ENCODE peak calls at places on chromosomes 7 and 10, in four cellular contexts. One of them, this sample, is unnamed.

GRCh38 chr7:2330506-2330905 is 16.3 kb upstream of the SNX8 start:
- DNase-seq in lower lobe of right lung: no peak
- DNase-seq in AG09309: no peak
- DNase-seq in transverse colon: no peak
- DNase-seq in this sample: no peak

GRCh38 chr7:13990984-13991790 is 1.7 kb upstream of the ETV1 start:
- DNase-seq in lower lobe of right lung: peak
- DNase-seq in transverse colon: peak
- DNase-seq in AG09309: peak
- DNase-seq in this sample: peak

GRCh38 chr7:134462337-134462925 is 3.5 kb upstream of the AKR1B1 start:
- DNase-seq in lower lobe of right lung: no peak
- DNase-seq in AG09309: no peak
- DNase-seq in transverse colon: no peak
- DNase-seq in this sample: peak

GRCh38 chr7:68505721-68506120 is 1092.6 kb upstream of the AUTS2 start:
- DNase-seq in lower lobe of right lung: no peak
- DNase-seq in AG09309: no peak
- DNase-seq in transverse colon: no peak
- DNase-seq in this sample: no peak

GRCh38 chr10:13669182-13669860 is 82.6 kb downstream of the PRPF18 start:
- DNase-seq in transverse colon: no peak
- DNase-seq in lower lobe of right lung: no peak
- DNase-seq in AG09309: no peak
- DNase-seq in this sample: no peak

GRCh38 chr7:39414669-39415035 is 151.6 kb upstream of the YAE1 start:
- DNase-seq in lower lobe of right lung: no peak
- DNase-seq in transverse colon: no peak
- DNase-seq in AG09309: no peak
- DNase-seq in this sample: no peak

GRCh38 chr7:130397472-130397871 is 17.2 kb downstream of the CPA1 start:
- DNase-seq in lower lobe of right lung: no peak
- DNase-seq in transverse colon: no peak
- DNase-seq in AG09309: no peak
- DNase-seq in this sample: no peak

GRCh38 chr7:111370002-111370401 is 192.3 kb downstream of the IMMP2L start:
- DNase-seq in lower lobe of right lung: no peak
- DNase-seq in AG09309: no peak
- DNase-seq in transverse colon: no peak
- DNase-seq in this sample: no peak

GRCh38 chr10:42952931-42953683 is 123.8 kb upstream of the RET start:
- DNase-seq in transverse colon: no peak
- DNase-seq in AG09309: no peak
- DNase-seq in lower lobe of right lung: peak
- DNase-seq in this sample: no peak

GRCh38 chr7:122219253-122219865 is 75.3 kb upstream of the AASS start:
- DNase-seq in AG09309: no peak
- DNase-seq in transverse colon: no peak
- DNase-seq in lower lobe of right lung: no peak
- DNase-seq in this sample: peak

GRCh38 chr10:615583-616152 is 73.8 kb downstream of the DIP2C start:
- DNase-seq in lower lobe of right lung: no peak
- DNase-seq in AG09309: peak
- DNase-seq in transverse colon: no peak
- DNase-seq in this sample: peak

GRCh38 chr10:3033925-3034324 is 33.4 kb upstream of the PFKP start:
- DNase-seq in AG09309: no peak
- DNase-seq in lower lobe of right lung: no peak
- DNase-seq in transverse colon: no peak
- DNase-seq in this sample: no peak

DNA sequence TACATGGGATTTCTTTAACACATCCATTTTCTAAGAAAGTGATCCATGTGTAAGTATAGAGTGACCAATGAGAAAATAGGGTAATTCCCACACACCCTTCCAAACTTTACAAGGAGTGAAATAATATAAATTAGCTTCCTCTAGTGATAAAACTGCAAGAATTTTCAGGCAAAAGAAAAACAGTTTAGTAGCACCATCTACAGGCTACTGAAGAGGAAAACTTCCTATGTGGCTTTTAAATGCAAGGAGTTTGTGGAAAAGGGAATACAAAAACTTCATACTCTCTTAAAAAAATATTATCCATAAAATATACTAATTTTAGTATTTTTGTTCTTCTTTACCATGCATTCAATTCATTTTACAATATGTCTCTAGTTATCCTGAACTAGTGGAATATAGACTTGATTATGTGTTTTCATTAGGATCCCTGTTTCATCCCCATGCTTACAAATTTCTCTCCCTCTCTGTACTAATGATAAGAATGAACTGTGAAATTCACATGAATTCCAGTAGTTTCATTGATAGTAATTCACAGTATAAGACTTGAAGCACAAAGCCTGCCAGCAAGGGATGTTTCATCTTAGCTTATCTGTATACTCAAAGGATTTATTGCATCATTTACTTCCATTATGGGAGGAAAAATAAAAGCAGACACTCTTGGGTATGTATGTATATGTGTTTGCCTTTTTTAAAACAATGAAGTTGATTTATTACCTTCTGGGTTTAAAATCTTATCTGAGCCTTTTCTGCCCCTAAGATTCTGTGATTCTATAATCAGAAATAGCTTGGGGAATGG is 442.9 kb downstream of the AUTS2 start:
- DNase-seq in transverse colon: no peak
- DNase-seq in lower lobe of right lung: no peak
- DNase-seq in AG09309: no peak
- DNase-seq in this sample: peak
- TF ChIP-seq CTCF in transverse colon: no peak
- TF ChIP-seq CTCF in lower lobe of right lung: peak
- TF ChIP-seq CTCF in AG09309: peak
- TF ChIP-seq CTCF in this sample: peak

DNA sequence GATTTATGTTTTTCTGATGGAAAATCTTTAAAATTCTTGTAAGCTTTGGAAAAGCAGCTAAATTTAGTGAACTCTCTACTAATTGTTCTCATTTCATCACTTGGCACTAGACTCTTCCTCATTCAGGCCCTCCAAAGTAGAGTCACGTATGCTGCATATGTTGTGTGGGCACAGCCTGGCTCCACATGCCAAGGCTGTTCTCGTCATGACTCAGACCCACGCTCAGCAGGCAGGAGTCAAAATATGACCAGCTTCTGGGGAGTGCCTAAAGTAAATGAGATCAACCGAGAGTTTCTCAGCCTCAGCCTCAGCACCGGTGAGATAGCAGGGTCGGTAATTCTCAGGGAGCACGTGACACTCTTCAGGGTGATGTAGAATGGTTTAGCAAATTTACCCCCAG is 1672.9 kb downstream of the REEP3 start:
- DNase-seq in AG09309: no peak
- DNase-seq in transverse colon: no peak
- DNase-seq in lower lobe of right lung: no peak
- DNase-seq in this sample: no peak
- H3K4me3 ChIP-seq in AG09309: no peak
- H3K4me3 ChIP-seq in transverse colon: no peak
- H3K4me3 ChIP-seq in lower lobe of right lung: no peak
- H3K4me3 ChIP-seq in this sample: no peak

GRCh38 chr7:55550010-55550409 is 22.3 kb downstream of the VOPP1 start:
- DNase-seq in lower lobe of right lung: no peak
- DNase-seq in AG09309: no peak
- DNase-seq in transverse colon: peak
- DNase-seq in this sample: no peak
- TF ChIP-seq CTCF in lower lobe of right lung: peak
- TF ChIP-seq CTCF in AG09309: no peak
- TF ChIP-seq CTCF in transverse colon: peak
- TF ChIP-seq CTCF in this sample: no peak

DNA sequence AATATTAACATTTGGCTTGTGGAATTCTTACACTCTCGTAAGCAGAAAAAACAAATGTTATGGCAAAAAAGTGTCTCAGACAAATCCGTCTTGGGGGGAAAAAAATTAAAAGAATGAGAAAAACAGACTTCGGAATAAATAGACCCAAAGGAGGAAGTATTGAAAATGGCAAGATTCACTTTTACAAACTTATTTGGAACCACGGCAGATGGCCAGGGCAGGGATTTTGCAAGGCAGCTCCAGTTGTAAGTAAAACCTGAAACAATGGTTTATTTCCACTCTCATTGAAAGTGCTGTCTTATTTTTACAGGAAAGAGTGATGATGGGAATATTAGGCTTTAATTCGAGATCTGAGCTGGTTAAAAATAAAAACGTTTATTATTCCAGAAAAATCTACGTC is 1.5 kb upstream of the ZNF438 start:
- DNase-seq in AG09309: no peak
- DNase-seq in lower lobe of right lung: no peak
- DNase-seq in transverse colon: no peak
- DNase-seq in this sample: peak
- H3K4me3 ChIP-seq in AG09309: no peak
- H3K4me3 ChIP-seq in lower lobe of right lung: peak
- H3K4me3 ChIP-seq in transverse colon: no peak
- H3K4me3 ChIP-seq in this sample: no peak

GRCh38 chr7:105402221-105403095 is 13.7 kb upstream of the SRPK2 start:
- DNase-seq in AG09309: no peak
- DNase-seq in lower lobe of right lung: no peak
- DNase-seq in transverse colon: no peak
- DNase-seq in this sample: peak

GRCh38 chr7:105396566-105396965 is 7.8 kb upstream of the SRPK2 start:
- DNase-seq in transverse colon: no peak
- DNase-seq in AG09309: no peak
- DNase-seq in lower lobe of right lung: no peak
- DNase-seq in this sample: no peak

GRCh38 chr7:105403128-105403527 is 14.4 kb upstream of the SRPK2 start:
- DNase-seq in lower lobe of right lung: no peak
- DNase-seq in transverse colon: no peak
- DNase-seq in AG09309: no peak
- DNase-seq in this sample: no peak

DNA sequence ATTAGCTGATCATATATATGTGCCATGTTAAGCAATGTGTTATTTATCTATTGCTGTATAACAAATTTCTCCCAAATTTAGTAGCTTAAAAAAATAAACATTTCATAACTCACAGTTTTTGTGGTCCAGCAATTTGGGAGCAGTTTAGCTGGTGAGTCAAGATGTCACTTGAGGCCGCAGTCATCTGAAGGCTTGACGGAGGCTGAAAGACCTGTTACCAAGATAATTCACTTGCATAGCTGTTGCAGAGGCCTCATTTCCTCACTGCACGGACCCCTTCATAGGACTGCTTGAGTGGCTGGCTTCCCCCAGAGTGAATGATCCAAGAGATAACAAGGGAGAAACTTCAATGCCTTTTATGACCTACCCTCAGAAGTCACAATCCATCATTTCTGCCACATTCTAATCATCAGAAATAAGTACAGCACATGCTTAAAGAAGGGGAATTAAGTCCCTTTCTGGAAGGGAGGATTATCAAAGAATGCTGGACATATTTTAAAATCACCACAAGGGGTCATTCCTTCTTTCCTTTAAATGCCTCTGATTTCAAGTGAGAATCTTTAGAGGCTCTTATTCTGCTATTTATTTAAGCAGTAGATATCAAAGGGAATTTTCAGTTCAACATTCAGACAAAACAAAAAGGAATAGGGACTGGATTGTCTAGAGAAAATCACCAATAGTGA is 10.5 kb upstream of the SRPK2 start:
- DNase-seq in lower lobe of right lung: no peak
- DNase-seq in AG09309: no peak
- DNase-seq in transverse colon: no peak
- DNase-seq in this sample: no peak
- TF ChIP-seq CTCF in lower lobe of right lung: peak
- TF ChIP-seq CTCF in AG09309: peak
- TF ChIP-seq CTCF in transverse colon: no peak
- TF ChIP-seq CTCF in this sample: peak

DNA sequence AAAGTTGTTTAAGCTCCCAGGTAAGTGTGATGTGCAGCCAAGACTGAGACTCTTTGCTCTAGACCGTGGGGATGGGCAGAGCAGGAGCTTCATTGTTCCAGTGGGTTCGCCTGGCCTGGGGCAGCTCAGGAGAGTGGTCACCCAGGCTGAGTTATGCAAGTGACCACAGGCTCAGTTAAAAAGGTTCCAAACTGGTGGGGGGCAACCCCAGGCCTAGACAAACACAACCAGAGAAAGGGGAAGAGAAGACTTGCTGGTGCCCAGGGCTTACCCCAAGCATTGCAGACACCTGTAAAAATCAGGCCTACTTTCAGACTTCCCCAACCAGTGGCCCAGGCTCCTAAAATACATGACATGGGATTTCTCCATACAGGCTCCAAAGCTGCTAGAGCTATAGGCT is 21.6 kb downstream of the CREB3L2 start:
- DNase-seq in lower lobe of right lung: no peak
- DNase-seq in AG09309: no peak
- DNase-seq in transverse colon: no peak
- DNase-seq in this sample: no peak
- H3K4me3 ChIP-seq in lower lobe of right lung: no peak
- H3K4me3 ChIP-seq in AG09309: no peak
- H3K4me3 ChIP-seq in transverse colon: no peak
- H3K4me3 ChIP-seq in this sample: no peak

DNA sequence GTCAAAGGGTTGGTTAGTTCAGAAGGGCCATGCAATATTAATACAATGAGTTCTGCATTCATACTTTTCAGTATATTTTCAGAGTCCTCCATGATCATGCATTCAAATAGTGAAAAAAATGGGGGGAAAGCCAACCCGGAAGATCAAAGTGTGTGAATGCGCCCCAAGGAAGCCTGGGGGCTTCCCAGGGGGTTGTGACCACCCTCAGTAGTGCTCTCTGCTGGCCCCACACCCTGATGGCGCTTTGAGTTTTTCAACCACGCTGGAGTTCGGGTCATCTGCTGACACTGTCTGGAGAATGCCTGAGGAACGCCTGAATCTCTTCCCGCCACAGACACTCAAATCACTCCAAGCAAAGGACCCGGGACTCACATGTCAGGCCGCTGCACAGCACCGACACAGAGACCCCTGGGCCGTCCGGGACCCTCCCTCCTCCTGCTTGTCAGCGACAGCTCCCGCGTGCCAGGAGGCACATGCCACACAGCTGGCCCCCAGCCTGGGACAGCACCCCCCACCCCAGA is 1.0 kb downstream of the TNS3 start:
- DNase-seq in lower lobe of right lung: no peak
- DNase-seq in transverse colon: no peak
- DNase-seq in AG09309: no peak
- DNase-seq in this sample: peak
- TF ChIP-seq CTCF in lower lobe of right lung: no peak
- TF ChIP-seq CTCF in transverse colon: no peak
- TF ChIP-seq CTCF in AG09309: no peak
- TF ChIP-seq CTCF in this sample: no peak

This sample was measured in foreskin fibroblast.